ENCODE peak calls at places on chromosome 2, in four cellular contexts. O is K562, Y is HepG2, G is GM12878. P is an unnamed sample.
A peak's percentile ranks its signal among the peaks of the same experiment; 100 is the strongest.

GRCh38 chr2:107622741-107623310 is 203.9 kb upstream of the RGPD4 start:
- DNase-seq in O (no peak), Y (no peak), G (no peak), P (no peak)

GRCh38 chr2:100819365-100820345 is at the start of gene NPAS2:
- DNase-seq in O (peak; percentile 17), Y (peak; percentile 35), G (no peak), P (peak; percentile 46)

GRCh38 chr2:239313251-239313650 is 87.6 kb downstream of the HDAC4 start:
- DNase-seq in O (no peak), Y (no peak), G (no peak), P (no peak)

GRCh38 chr2:105712166-105712915 is 32.4 kb upstream of the NCK2 start:
- DNase-seq in O (no peak), Y (peak; percentile 41), G (no peak), P (no peak)

GRCh38 chr2:12701786-12702660 is 14.7 kb upstream of the TRIB2 start:
- DNase-seq in O (no peak), Y (no peak), G (no peak), P (peak; percentile 80)

GRCh38 chr2:102514061-102514785 is 41.2 kb downstream of the SLC9A4 start:
- DNase-seq in O (peak; percentile 19), Y (peak; percentile 68), G (no peak), P (peak; percentile 89)

GRCh38 chr2:8312861-8313768 is 368.7 kb upstream of the ID2 start:
- DNase-seq in O (peak; percentile 59), Y (no peak), G (peak; percentile 96), P (peak; percentile 11)

GRCh38 chr2:20351555-20352229 is 1.0 kb upstream of the PUM2 start:
- DNase-seq in O (no peak), Y (peak; percentile 90), G (no peak), P (no peak)

GRCh38 chr2:12486205-12487118 is 230.3 kb upstream of the TRIB2 start:
- DNase-seq in O (no peak), Y (peak; percentile 29), G (no peak), P (peak; percentile 69)

GRCh38 chr2:41621095-41621494 is 426.7 kb upstream of the PKDCC start:
- DNase-seq in O (no peak), Y (no peak), G (no peak), P (no peak)

GRCh38 chr2:109514857-109515256 is 98.9 kb downstream of the SEPTIN10 start:
- DNase-seq in O (no peak), Y (no peak), G (no peak), P (no peak)

GRCh38 chr2:158502984-158503383 is 46.2 kb downstream of the PKP4 start:
- DNase-seq in O (no peak), Y (peak; percentile 75), G (no peak), P (peak; percentile 83)

GRCh38 chr2:149787206-149787605 is 199.6 kb upstream of the MMADHC start:
- DNase-seq in O (no peak), Y (no peak), G (no peak), P (no peak)

GRCh38 chr2:147260243-147260642 is 584.6 kb upstream of the ACVR2A start:
- DNase-seq in O (no peak), Y (no peak), G (no peak), P (no peak)

GRCh38 chr2:145119225-145119624 is 599.3 kb upstream of the ZEB2 start:
- DNase-seq in O (no peak), Y (no peak), G (no peak), P (no peak)

GRCh38 chr2:55134316-55134706 is 84.1 kb upstream of the RTN4 start:
- DNase-seq in O (no peak), Y (no peak), G (no peak), P (no peak)

GRCh38 chr2:197191948-197192338 is 118.6 kb downstream of the ANKRD44 start:
- DNase-seq in O (no peak), Y (no peak), G (no peak), P (no peak)

GRCh38 chr2:37561615-37562569 is 109.5 kb downstream of the CDC42EP3 start:
- DNase-seq in O (peak; percentile 78), Y (peak; percentile 13), G (no peak), P (peak; percentile 94)

GRCh38 chr2:157420771-157421323 is 23.0 kb downstream of the CYTIP start:
- DNase-seq in O (no peak), Y (no peak), G (no peak), P (peak; percentile 8)

GRCh38 chr2:27489118-27489497 is 435 bp downstream of the IFT172 start:
- DNase-seq in O (peak; percentile 16), Y (peak; percentile 44), G (no peak), P (peak; percentile 21)

GRCh38 chr2:121409388-121409787 is 121.3 kb upstream of the RNU4ATAC start:
- DNase-seq in O (no peak), Y (no peak), G (no peak), P (no peak)

GRCh38 chr2:101119431-101119830 is 31.8 kb downstream of the TBC1D8 start:
- DNase-seq in O (no peak), Y (no peak), G (no peak), P (peak; percentile 24)

GRCh38 chr2:112881217-112882000 is 29.6 kb upstream of the IL37 start:
- DNase-seq in O (peak; percentile 31), Y (peak; percentile 54), G (peak; percentile 58), P (peak; percentile 94)

GRCh38 chr2:98343371-98343770 is 2.9 kb upstream of the CNGA3 start:
- DNase-seq in O (no peak), Y (no peak), G (no peak), P (no peak)

GRCh38 chr2:26448651-26449050 is 29.3 kb downstream of the OTOF start:
- DNase-seq in O (no peak), Y (no peak), G (no peak), P (no peak)

GRCh38 chr2:219687882-219688559 is 60.6 kb downstream of the SLC4A3 start:
- DNase-seq in O (no peak), Y (no peak), G (no peak), P (no peak)

GRCh38 chr2:3518496-3519254 is 656 bp downstream of the ADI1 start:
- DNase-seq in O (peak; percentile 99), Y (peak; percentile 97), G (peak; percentile 94), P (peak; percentile 96)
- TF ChIP-seq POLR2A in O (peak; percentile 69), Y (no peak), G (peak; percentile 93), P (peak; percentile 48)

GRCh38 chr2:1614564-1614963 is 129.8 kb downstream of the PXDN start:
- DNase-seq in O (no peak), Y (no peak), G (no peak), P (no peak)

GRCh38 chr2:1620081-1620480 is 124.2 kb downstream of the PXDN start:
- DNase-seq in O (no peak), Y (no peak), G (no peak), P (no peak)

GRCh38 chr2:1618191-1618961 is 125.9 kb downstream of the PXDN start:
- DNase-seq in O (no peak), Y (no peak), G (no peak), P (no peak)

GRCh38 chr2:1618974-1619373 is 125.3 kb downstream of the PXDN start:
- DNase-seq in O (no peak), Y (no peak), G (no peak), P (no peak)

GRCh38 chr2:1617425-1618021 is 126.8 kb downstream of the PXDN start:
- DNase-seq in O (no peak), Y (no peak), G (no peak), P (no peak)
- TF ChIP-seq MXI1 in O (no peak), Y (no peak), G (no peak), P (no peak)

GRCh38 chr2:237413293-237414055 is 490 bp downstream of the COL6A3 start:
- DNase-seq in O (no peak), Y (no peak), G (no peak), P (no peak)

GRCh38 chr2:237410949-237411635 is 2.9 kb downstream of the COL6A3 start:
- DNase-seq in O (no peak), Y (no peak), G (no peak), P (no peak)

GRCh38 chr2:237412646-237413292 is 1.2 kb downstream of the COL6A3 start:
- DNase-seq in O (no peak), Y (no peak), G (no peak), P (no peak)

GRCh38 chr2:237414056-237414661 is at the start of gene COL6A3:
- DNase-seq in O (no peak), Y (no peak), G (no peak), P (peak; percentile 98)

GRCh38 chr2:237411683-237412349 is 2.1 kb downstream of the COL6A3 start:
- DNase-seq in O (no peak), Y (no peak), G (no peak), P (peak; percentile 70)
- TF ChIP-seq POLR2A in O (no peak), Y (no peak), G (no peak), P (no peak)

GRCh38 chr2:134774074-134774742 is 55.4 kb upstream of the TMEM163 start:
- DNase-seq in O (no peak), Y (no peak), G (no peak), P (peak; percentile 4)
- TF ChIP-seq MXI1 in O (no peak), Y (no peak), G (no peak), P (no peak)

GRCh38 chr2:233354500-233354924 is 218 bp downstream of the DGKD start:
- DNase-seq in O (no peak), Y (no peak), G (no peak), P (no peak)

GRCh38 chr2:233353101-233353768 is 1.1 kb upstream of the DGKD start:
- DNase-seq in O (peak; percentile 68), Y (no peak), G (no peak), P (no peak)

GRCh38 chr2:233354971-233355574 is 779 bp downstream of the DGKD start:
- DNase-seq in O (no peak), Y (no peak), G (no peak), P (no peak)

GRCh38 chr2:233352141-233352842 is 2.0 kb upstream of the DGKD start:
- DNase-seq in O (no peak), Y (no peak), G (no peak), P (no peak)

GRCh38 chr2:233353769-233354499 is at the start of gene DGKD:
- DNase-seq in O (peak; percentile 90), Y (peak; percentile 79), G (no peak), P (no peak)
- TF ChIP-seq POLR2A in O (no peak), Y (peak; percentile 27), G (peak; percentile 93), P (no peak)

DNA sequence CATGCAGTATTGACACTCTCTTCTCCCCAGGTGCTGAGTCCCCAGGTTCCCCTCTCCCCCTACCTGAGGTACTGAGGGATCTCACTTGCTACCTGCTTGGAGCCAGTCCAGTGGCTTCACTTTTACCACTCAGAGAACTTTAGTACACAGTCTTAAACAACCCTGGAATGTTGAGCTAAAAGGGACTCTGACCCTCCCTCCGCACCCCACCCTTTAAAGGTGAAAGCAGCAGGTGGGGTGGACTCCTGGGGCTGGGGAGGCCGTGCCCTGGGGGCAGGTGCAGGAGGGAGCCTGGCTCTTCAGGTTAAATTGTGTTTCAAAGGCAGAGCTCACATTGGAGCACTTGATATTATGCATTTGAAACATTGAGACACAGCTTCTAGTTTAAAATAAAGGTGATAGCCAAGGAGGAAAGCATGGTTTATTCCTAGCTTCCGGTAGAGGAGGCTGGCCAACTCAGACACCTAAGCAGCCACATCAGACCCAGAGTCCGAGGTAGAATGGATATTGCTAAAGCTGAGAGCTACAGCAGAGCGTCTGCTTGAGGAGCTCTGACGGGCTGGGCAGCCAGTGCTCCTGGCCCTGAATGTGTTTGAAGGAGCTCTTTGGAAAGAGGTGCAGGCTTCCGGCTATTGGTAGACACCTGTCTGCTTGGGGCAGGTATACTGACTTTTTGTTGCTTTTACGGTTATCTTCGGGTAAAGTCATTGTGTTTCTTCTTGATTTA is 196.4 kb downstream of the AGAP1 start:
- DNase-seq in O (no peak), Y (no peak), G (no peak), P (no peak)
- TF ChIP-seq MXI1 in O (no peak), Y (no peak), G (no peak), P (no peak)

GRCh38 chr2:160269803-160270570 is 69.9 kb upstream of the ITGB6 start:
- DNase-seq in O (peak; percentile 54), Y (peak; percentile 77), G (peak; percentile 11), P (peak; percentile 92)
- TF ChIP-seq POLR2A in O (no peak), Y (no peak), G (no peak), P (no peak)

GRCh38 chr2:126761256-126761980 is 105.5 kb downstream of the GYPC start:
- DNase-seq in O (no peak), Y (no peak), G (no peak), P (no peak)
- TF ChIP-seq MXI1 in O (no peak), Y (no peak), G (no peak), P (no peak)

P was measured in IMR-90.